ENCODE peak calls at places on chromosomes 6 and 20, in six cellular contexts. Y is midbrain, P is lower leg skin, L is glutamatergic neuron, S is NCI-H69, W is transverse colon. D is an unnamed sample.

GRCh38 chr6:131574133-131574532 is 1.1 kb downstream of the ARG1 start:
- DNase-seq in Y (no peak), P (no peak), L (no peak), S (peak; percentile 55), W (no peak), D (no peak)

GRCh38 chr6:52399511-52400315 is 20.4 kb upstream of the EFHC1 start:
- DNase-seq in Y (peak; percentile 63), P (no peak), L (no peak), S (peak; percentile 81), W (peak; percentile 42), D (peak; percentile 40)

GRCh38 chr6:29517245-29517644 is 29.5 kb upstream of the MAS1L start:
- DNase-seq in Y (no peak), P (peak; percentile 26), L (no peak), S (no peak), W (no peak), D (no peak)

GRCh38 chr20:17610566-17611289 is 40.9 kb downstream of the DSTN start:
- DNase-seq in Y (no peak), P (peak; percentile 92), L (peak; percentile 15), S (no peak), W (peak; percentile 74), D (no peak)

GRCh38 chr20:4728121-4728520 is 6.4 kb downstream of the PRND start:
- DNase-seq in Y (no peak), P (no peak), L (no peak), S (no peak), W (no peak), D (no peak)

GRCh38 chr6:52616271-52616670 is 39.4 kb upstream of the TRAM2 start:
- DNase-seq in Y (no peak), P (no peak), L (no peak), S (no peak), W (no peak), D (no peak)

GRCh38 chr6:139325003-139325600 is 33.3 kb upstream of the TXLNB start:
- DNase-seq in Y (no peak), P (no peak), L (no peak), S (no peak), W (no peak), D (no peak)

GRCh38 chr20:61896058-61896961 is 169.4 kb downstream of the TAF4 start:
- DNase-seq in Y (peak; percentile 46), P (no peak), L (peak; percentile 77), S (peak; percentile 49), W (peak; percentile 27), D (peak; percentile 74)

GRCh38 chr6:17622144-17622543 is 22.0 kb downstream of the FAM8A1 start:
- DNase-seq in Y (no peak), P (no peak), L (no peak), S (no peak), W (no peak), D (no peak)

GRCh38 chr20:14334306-14334930 is 3.0 kb downstream of the FLRT3 start:
- DNase-seq in Y (peak; percentile 86), P (no peak), L (peak; percentile 63), S (peak; percentile 97), W (no peak), D (peak; percentile 20)

GRCh38 chr6:148968636-148969270 is 221.9 kb downstream of the UST start:
- DNase-seq in Y (no peak), P (no peak), L (no peak), S (no peak), W (no peak), D (no peak)

GRCh38 chr20:8855315-8855714 is 213.6 kb upstream of the PLCB4 start:
- DNase-seq in Y (peak; percentile 1), P (no peak), L (no peak), S (no peak), W (no peak), D (no peak)

GRCh38 chr6:87706187-87706966 is 4.3 kb upstream of the AKIRIN2 start:
- DNase-seq in Y (no peak), P (no peak), L (no peak), S (no peak), W (no peak), D (no peak)

GRCh38 chr6:14763139-14763538 is 482.7 kb upstream of the JARID2 start:
- DNase-seq in Y (no peak), P (peak; percentile 58), L (no peak), S (peak; percentile 34), W (no peak), D (no peak)

GRCh38 chr20:47680804-47681529 is 104.3 kb downstream of the SULF2 start:
- DNase-seq in Y (no peak), P (no peak), L (no peak), S (no peak), W (no peak), D (no peak)

GRCh38 chr6:161736796-161737292 is 463.0 kb upstream of the AGPAT4 start:
- DNase-seq in Y (no peak), P (no peak), L (no peak), S (peak; percentile 88), W (no peak), D (no peak)

GRCh38 chr6:83311231-83311630 is 118.1 kb downstream of the RWDD2A start:
- DNase-seq in Y (no peak), P (no peak), L (no peak), S (no peak), W (no peak), D (no peak)

GRCh38 chr6:159170999-159171712 is 2.0 kb downstream of the FNDC1 start:
- DNase-seq in Y (no peak), P (no peak), L (no peak), S (no peak), W (no peak), D (no peak)

GRCh38 chr20:19777981-19778380 is 19.9 kb downstream of the RIN2 start:
- DNase-seq in Y (no peak), P (no peak), L (no peak), S (no peak), W (no peak), D (no peak)

GRCh38 chr6:42970859-42971612 is 7.9 kb downstream of the PEX6 start:
- DNase-seq in Y (no peak), P (no peak), L (no peak), S (no peak), W (no peak), D (no peak)

GRCh38 chr6:152804150-152804549 is 53.6 kb downstream of the VIP start:
- DNase-seq in Y (no peak), P (no peak), L (no peak), S (no peak), W (no peak), D (no peak)

GRCh38 chr20:4067600-4068261 is 52.4 kb upstream of the RNF24 start:
- DNase-seq in Y (no peak), P (no peak), L (no peak), S (no peak), W (no peak), D (no peak)

GRCh38 chr20:63974402-63975200 is 4.8 kb downstream of the SAMD10 start:
- DNase-seq in Y (no peak), P (peak; percentile 86), L (no peak), S (peak; percentile 95), W (no peak), D (no peak)

GRCh38 chr20:32494498-32495216 is 90.5 kb downstream of the NOL4L start:
- DNase-seq in Y (no peak), P (no peak), L (peak; percentile 13), S (no peak), W (no peak), D (no peak)

GRCh38 chr20:3815703-3816315 is 4.5 kb upstream of the AP5S1 start:
- DNase-seq in Y (no peak), P (no peak), L (no peak), S (no peak), W (no peak), D (no peak)

GRCh38 chr6:148317739-148318138 is 24.9 kb upstream of the SASH1 start:
- DNase-seq in Y (no peak), P (no peak), L (no peak), S (no peak), W (no peak), D (no peak)

GRCh38 chr6:70884074-70884983 is 72.5 kb downstream of the B3GAT2 start:
- DNase-seq in Y (peak; percentile 67), P (peak; percentile 87), L (peak; percentile 68), S (peak; percentile 78), W (peak; percentile 52), D (peak; percentile 71)

GRCh38 chr20:36214684-36215256 is 21.5 kb upstream of the AAR2 start:
- DNase-seq in Y (no peak), P (no peak), L (no peak), S (peak; percentile 53), W (no peak), D (peak; percentile 43)

GRCh38 chr6:50272611-50273010 is 222.9 kb upstream of the DEFB112 start:
- DNase-seq in Y (no peak), P (no peak), L (no peak), S (peak; percentile 44), W (no peak), D (no peak)

GRCh38 chr6:35049885-35050284 is 91.3 kb downstream of the TCP11 start:
- DNase-seq in Y (peak; percentile 68), P (no peak), L (peak; percentile 66), S (peak; percentile 96), W (peak; percentile 51), D (no peak)

GRCh38 chr6:126176266-126176665 is 163.6 kb upstream of the CENPW start:
- DNase-seq in Y (no peak), P (no peak), L (no peak), S (peak; percentile 82), W (no peak), D (no peak)

GRCh38 chr6:97422171-97422570 is 139.2 kb upstream of the MMS22L start:
- DNase-seq in Y (no peak), P (no peak), L (no peak), S (no peak), W (no peak), D (no peak)

GRCh38 chr20:34843421-34843820 is 18.0 kb upstream of the NCOA6 start:
- DNase-seq in Y (no peak), P (no peak), L (no peak), S (no peak), W (no peak), D (no peak)

GRCh38 chr6:34663887-34664269 is 32.7 kb downstream of the ILRUN start:
- DNase-seq in Y (no peak), P (no peak), L (no peak), S (no peak), W (no peak), D (no peak)

GRCh38 chr20:31568773-31569162 is 36.3 kb upstream of the ID1 start:
- DNase-seq in Y (no peak), P (no peak), L (peak; percentile 67), S (peak; percentile 33), W (no peak), D (no peak)

GRCh38 chr6:118808794-118809668 is 84.9 kb upstream of the ASF1A start:
- DNase-seq in Y (no peak), P (no peak), L (no peak), S (peak; percentile 20), W (no peak), D (no peak)

GRCh38 chr6:169971951-169972651 is 220.7 kb downstream of the ERMARD start:
- DNase-seq in Y (no peak), P (peak; percentile 67), L (peak; percentile 4), S (no peak), W (no peak), D (no peak)

D was measured in WTC11.